ENCODE peak calls at places on chromosome 9, in six cellular contexts. One of them, this sample, is unnamed.

GRCh38 chr9:80635065-80635464 is 1054.3 kb downstream of the TLE1 start:
- DNase-seq in CD4-positive, alpha-beta T cell: no peak
- DNase-seq in colonic mucosa: no peak
- DNase-seq in transverse colon: no peak
- DNase-seq in brain microvascular endothelial cell: no peak
- DNase-seq in astrocyte: no peak
- DNase-seq in this sample: no peak

GRCh38 chr9:116899337-116900006 is 212.4 kb downstream of the TRIM32 start:
- DNase-seq in brain microvascular endothelial cell: no peak
- DNase-seq in CD4-positive, alpha-beta T cell: no peak
- DNase-seq in transverse colon: no peak
- DNase-seq in colonic mucosa: no peak
- DNase-seq in astrocyte: peak; percentile 30
- DNase-seq in this sample: no peak

GRCh38 chr9:6910032-6910431 is 152.3 kb downstream of the KDM4C start:
- DNase-seq in CD4-positive, alpha-beta T cell: no peak
- DNase-seq in colonic mucosa: no peak
- DNase-seq in brain microvascular endothelial cell: no peak
- DNase-seq in transverse colon: no peak
- DNase-seq in astrocyte: no peak
- DNase-seq in this sample: no peak

GRCh38 chr9:99177576-99178365 is 44.0 kb downstream of the ALG2 start:
- DNase-seq in brain microvascular endothelial cell: no peak
- DNase-seq in transverse colon: no peak
- DNase-seq in colonic mucosa: no peak
- DNase-seq in astrocyte: no peak
- DNase-seq in CD4-positive, alpha-beta T cell: no peak
- DNase-seq in this sample: no peak

GRCh38 chr9:124022201-124023121 is 10.9 kb downstream of the LHX2 start:
- DNase-seq in brain microvascular endothelial cell: no peak
- DNase-seq in transverse colon: no peak
- DNase-seq in astrocyte: peak; percentile 57
- DNase-seq in CD4-positive, alpha-beta T cell: no peak
- DNase-seq in colonic mucosa: no peak
- DNase-seq in this sample: no peak

GRCh38 chr9:114214181-114214580 is 58.8 kb downstream of the COL27A1 start:
- DNase-seq in colonic mucosa: no peak
- DNase-seq in transverse colon: no peak
- DNase-seq in astrocyte: peak; percentile 65
- DNase-seq in brain microvascular endothelial cell: no peak
- DNase-seq in CD4-positive, alpha-beta T cell: no peak
- DNase-seq in this sample: no peak

GRCh38 chr9:123960366-123960765 is 30.4 kb upstream of the DENND1A start:
- DNase-seq in brain microvascular endothelial cell: no peak
- DNase-seq in CD4-positive, alpha-beta T cell: no peak
- DNase-seq in colonic mucosa: no peak
- DNase-seq in transverse colon: no peak
- DNase-seq in astrocyte: no peak
- DNase-seq in this sample: no peak

GRCh38 chr9:90803860-90804593 is 2.4 kb downstream of the SYK start:
- DNase-seq in colonic mucosa: no peak
- DNase-seq in CD4-positive, alpha-beta T cell: no peak
- DNase-seq in transverse colon: no peak
- DNase-seq in brain microvascular endothelial cell: no peak
- DNase-seq in astrocyte: no peak
- DNase-seq in this sample: no peak

GRCh38 chr9:3553076-3553765 is 27.4 kb upstream of the RFX3 start:
- DNase-seq in CD4-positive, alpha-beta T cell: no peak
- DNase-seq in colonic mucosa: no peak
- DNase-seq in astrocyte: no peak
- DNase-seq in brain microvascular endothelial cell: no peak
- DNase-seq in transverse colon: no peak
- DNase-seq in this sample: no peak

GRCh38 chr9:16030513-16031185 is 477.8 kb downstream of the CCDC171 start:
- DNase-seq in colonic mucosa: no peak
- DNase-seq in transverse colon: no peak
- DNase-seq in CD4-positive, alpha-beta T cell: no peak
- DNase-seq in astrocyte: peak; percentile 99
- DNase-seq in brain microvascular endothelial cell: peak; percentile 98
- DNase-seq in this sample: no peak

GRCh38 chr9:131297903-131298302 is 8.4 kb downstream of the PLPP7 start:
- DNase-seq in CD4-positive, alpha-beta T cell: no peak
- DNase-seq in brain microvascular endothelial cell: no peak
- DNase-seq in astrocyte: no peak
- DNase-seq in colonic mucosa: no peak
- DNase-seq in transverse colon: no peak
- DNase-seq in this sample: no peak

DNA sequence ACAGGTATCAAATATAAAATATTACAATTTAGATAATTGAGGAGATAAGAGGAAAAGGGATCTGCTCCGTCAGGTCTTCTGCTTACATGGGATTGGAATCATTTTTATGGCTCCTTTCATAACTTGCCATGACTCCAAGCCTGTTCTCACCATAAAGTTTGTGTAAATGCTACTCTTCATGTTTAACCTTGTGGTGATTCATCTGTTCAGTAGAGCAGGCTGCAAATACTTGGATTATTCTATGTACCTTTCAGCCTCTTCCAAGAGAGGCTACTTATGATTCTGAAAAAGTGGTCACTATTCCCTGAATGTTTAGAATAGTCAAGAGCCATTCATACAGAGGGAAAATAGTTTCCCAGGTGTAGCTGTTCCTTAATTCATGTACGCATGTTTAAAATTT is 66.9 kb downstream of the SLC44A1 start:
- DNase-seq in astrocyte: no peak
- DNase-seq in colonic mucosa: no peak
- DNase-seq in CD4-positive, alpha-beta T cell: no peak
- DNase-seq in transverse colon: no peak
- DNase-seq in brain microvascular endothelial cell: no peak
- DNase-seq in this sample: no peak
- TF ChIP-seq CTCF in astrocyte: no peak
- TF ChIP-seq CTCF in colonic mucosa: no peak
- TF ChIP-seq CTCF in CD4-positive, alpha-beta T cell: no peak
- TF ChIP-seq CTCF in transverse colon: no peak
- TF ChIP-seq CTCF in brain microvascular endothelial cell: no peak
- TF ChIP-seq CTCF in this sample: no peak

GRCh38 chr9:135801070-135801469 is 99.1 kb downstream of the KCNT1 start:
- DNase-seq in colonic mucosa: no peak
- DNase-seq in brain microvascular endothelial cell: no peak
- DNase-seq in CD4-positive, alpha-beta T cell: no peak
- DNase-seq in astrocyte: no peak
- DNase-seq in transverse colon: no peak
- DNase-seq in this sample: no peak

GRCh38 chr9:135802876-135803419 is 101.0 kb downstream of the KCNT1 start:
- DNase-seq in brain microvascular endothelial cell: no peak
- DNase-seq in transverse colon: no peak
- DNase-seq in astrocyte: no peak
- DNase-seq in colonic mucosa: no peak
- DNase-seq in CD4-positive, alpha-beta T cell: no peak
- DNase-seq in this sample: no peak

GRCh38 chr9:135803441-135803840 is 101.5 kb downstream of the KCNT1 start:
- DNase-seq in transverse colon: no peak
- DNase-seq in astrocyte: no peak
- DNase-seq in colonic mucosa: no peak
- DNase-seq in CD4-positive, alpha-beta T cell: no peak
- DNase-seq in brain microvascular endothelial cell: no peak
- DNase-seq in this sample: no peak

GRCh38 chr9:135805422-135806022 is 101.8 kb downstream of the CAMSAP1 start:
- DNase-seq in astrocyte: no peak
- DNase-seq in brain microvascular endothelial cell: no peak
- DNase-seq in CD4-positive, alpha-beta T cell: no peak
- DNase-seq in transverse colon: no peak
- DNase-seq in colonic mucosa: no peak
- DNase-seq in this sample: no peak

GRCh38 chr9:135804588-135805421 is 102.5 kb downstream of the CAMSAP1 start:
- DNase-seq in transverse colon: no peak
- DNase-seq in colonic mucosa: no peak
- DNase-seq in CD4-positive, alpha-beta T cell: no peak
- DNase-seq in astrocyte: peak; percentile 38
- DNase-seq in brain microvascular endothelial cell: no peak
- DNase-seq in this sample: peak; percentile 46
- TF ChIP-seq CTCF in transverse colon: no peak
- TF ChIP-seq CTCF in colonic mucosa: no peak
- TF ChIP-seq CTCF in CD4-positive, alpha-beta T cell: no peak
- TF ChIP-seq CTCF in astrocyte: no peak
- TF ChIP-seq CTCF in brain microvascular endothelial cell: peak; percentile 16
- TF ChIP-seq CTCF in this sample: no peak

GRCh38 chr9:127418037-127418471 is 6.1 kb upstream of the ZNF79 start:
- DNase-seq in brain microvascular endothelial cell: no peak
- DNase-seq in colonic mucosa: no peak
- DNase-seq in astrocyte: no peak
- DNase-seq in CD4-positive, alpha-beta T cell: peak; percentile 31
- DNase-seq in transverse colon: no peak
- DNase-seq in this sample: no peak
- TF ChIP-seq CTCF in brain microvascular endothelial cell: peak; percentile 47
- TF ChIP-seq CTCF in colonic mucosa: no peak
- TF ChIP-seq CTCF in astrocyte: no peak
- TF ChIP-seq CTCF in CD4-positive, alpha-beta T cell: peak; percentile 42
- TF ChIP-seq CTCF in transverse colon: peak; percentile 27
- TF ChIP-seq CTCF in this sample: no peak

DNA sequence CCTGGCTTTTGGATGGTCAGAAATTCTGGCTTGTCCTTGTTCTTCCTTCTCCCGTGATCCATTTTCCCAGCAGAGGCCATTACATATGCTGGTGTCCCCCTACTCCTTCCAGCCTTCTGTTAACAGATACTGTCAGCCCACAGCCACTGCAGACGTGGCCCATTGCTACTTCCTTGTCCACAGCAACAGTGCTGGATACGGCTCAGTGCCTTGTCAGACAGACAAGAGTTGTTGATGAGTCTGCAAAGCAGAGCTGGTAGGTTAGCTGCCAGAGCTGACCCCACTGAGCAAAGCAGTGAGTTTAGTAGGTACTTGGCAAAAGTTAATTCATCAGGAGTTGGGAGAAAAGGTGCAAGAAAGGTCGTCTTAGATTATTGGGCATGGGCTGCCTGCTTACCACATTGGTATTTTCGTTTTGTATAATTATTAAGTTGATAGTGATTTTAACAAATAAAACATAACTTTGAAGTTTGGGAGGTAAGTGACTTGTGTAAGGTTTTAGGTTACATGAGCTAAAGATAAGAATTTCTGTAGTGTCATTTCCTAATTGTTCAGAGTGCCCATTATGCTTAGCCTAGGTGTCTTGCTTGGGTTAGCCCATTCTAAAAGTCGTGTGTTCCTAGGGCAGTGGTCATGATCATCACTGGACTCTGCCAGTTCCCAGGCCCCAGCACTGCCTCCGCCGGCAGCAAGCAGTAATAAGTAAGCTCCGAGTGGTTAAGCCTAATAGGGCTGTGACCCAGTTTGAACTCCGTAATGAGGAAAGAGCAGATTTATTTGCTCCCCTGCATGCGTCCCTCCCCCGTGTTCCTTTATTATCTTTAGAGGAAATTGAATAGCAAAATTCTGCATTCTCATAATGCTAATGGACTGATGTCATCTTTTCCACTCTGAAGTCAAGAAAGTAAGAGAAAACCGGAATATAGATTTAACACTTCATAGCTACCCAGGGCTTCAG is 292.0 kb downstream of the FANCC start:
- DNase-seq in brain microvascular endothelial cell: peak; percentile 93
- DNase-seq in transverse colon: peak; percentile 62
- DNase-seq in colonic mucosa: peak; percentile 61
- DNase-seq in CD4-positive, alpha-beta T cell: no peak
- DNase-seq in astrocyte: peak; percentile 92
- DNase-seq in this sample: no peak
- TF ChIP-seq CTCF in brain microvascular endothelial cell: peak; percentile 67
- TF ChIP-seq CTCF in transverse colon: peak; percentile 40
- TF ChIP-seq CTCF in colonic mucosa: no peak
- TF ChIP-seq CTCF in CD4-positive, alpha-beta T cell: no peak
- TF ChIP-seq CTCF in astrocyte: peak; percentile 44
- TF ChIP-seq CTCF in this sample: no peak

GRCh38 chr9:120369608-120370220 is 210.3 kb downstream of the CDK5RAP2 start:
- DNase-seq in CD4-positive, alpha-beta T cell: no peak
- DNase-seq in astrocyte: peak; percentile 32
- DNase-seq in transverse colon: no peak
- DNase-seq in brain microvascular endothelial cell: no peak
- DNase-seq in colonic mucosa: no peak
- DNase-seq in this sample: no peak

GRCh38 chr9:120363697-120364096 is 216.3 kb downstream of the CDK5RAP2 start:
- DNase-seq in transverse colon: no peak
- DNase-seq in astrocyte: no peak
- DNase-seq in colonic mucosa: no peak
- DNase-seq in CD4-positive, alpha-beta T cell: no peak
- DNase-seq in brain microvascular endothelial cell: no peak
- DNase-seq in this sample: no peak

GRCh38 chr9:120365386-120365785 is 214.6 kb downstream of the CDK5RAP2 start:
- DNase-seq in colonic mucosa: no peak
- DNase-seq in brain microvascular endothelial cell: no peak
- DNase-seq in CD4-positive, alpha-beta T cell: no peak
- DNase-seq in transverse colon: no peak
- DNase-seq in astrocyte: no peak
- DNase-seq in this sample: no peak

GRCh38 chr9:120368799-120369198 is 211.2 kb downstream of the CDK5RAP2 start:
- DNase-seq in brain microvascular endothelial cell: no peak
- DNase-seq in colonic mucosa: no peak
- DNase-seq in transverse colon: no peak
- DNase-seq in CD4-positive, alpha-beta T cell: no peak
- DNase-seq in astrocyte: no peak
- DNase-seq in this sample: no peak

DNA sequence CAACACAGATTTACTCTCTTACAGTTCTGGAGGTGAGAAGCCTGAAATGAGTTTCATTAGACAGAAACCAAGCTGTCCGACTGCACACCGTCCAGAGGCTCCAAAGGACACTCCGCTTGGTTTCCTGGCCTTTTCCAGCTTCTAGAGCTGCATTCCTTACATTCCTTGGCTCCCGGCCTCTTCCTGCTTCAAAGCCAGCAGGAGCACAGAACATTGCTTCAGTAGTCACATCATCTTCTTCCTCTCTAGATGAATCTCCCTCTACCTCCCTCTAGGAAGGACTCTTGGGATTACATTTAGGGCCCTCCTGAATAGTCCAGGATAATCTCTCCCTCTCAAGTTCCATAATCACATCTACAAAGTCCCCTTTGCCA is 213.3 kb downstream of the CDK5RAP2 start:
- DNase-seq in astrocyte: peak; percentile 93
- DNase-seq in colonic mucosa: no peak
- DNase-seq in transverse colon: no peak
- DNase-seq in brain microvascular endothelial cell: peak; percentile 82
- DNase-seq in CD4-positive, alpha-beta T cell: no peak
- DNase-seq in this sample: no peak
- TF ChIP-seq CTCF in astrocyte: peak; percentile 47
- TF ChIP-seq CTCF in colonic mucosa: no peak
- TF ChIP-seq CTCF in transverse colon: no peak
- TF ChIP-seq CTCF in brain microvascular endothelial cell: peak; percentile 66
- TF ChIP-seq CTCF in CD4-positive, alpha-beta T cell: no peak
- TF ChIP-seq CTCF in this sample: no peak

DNA sequence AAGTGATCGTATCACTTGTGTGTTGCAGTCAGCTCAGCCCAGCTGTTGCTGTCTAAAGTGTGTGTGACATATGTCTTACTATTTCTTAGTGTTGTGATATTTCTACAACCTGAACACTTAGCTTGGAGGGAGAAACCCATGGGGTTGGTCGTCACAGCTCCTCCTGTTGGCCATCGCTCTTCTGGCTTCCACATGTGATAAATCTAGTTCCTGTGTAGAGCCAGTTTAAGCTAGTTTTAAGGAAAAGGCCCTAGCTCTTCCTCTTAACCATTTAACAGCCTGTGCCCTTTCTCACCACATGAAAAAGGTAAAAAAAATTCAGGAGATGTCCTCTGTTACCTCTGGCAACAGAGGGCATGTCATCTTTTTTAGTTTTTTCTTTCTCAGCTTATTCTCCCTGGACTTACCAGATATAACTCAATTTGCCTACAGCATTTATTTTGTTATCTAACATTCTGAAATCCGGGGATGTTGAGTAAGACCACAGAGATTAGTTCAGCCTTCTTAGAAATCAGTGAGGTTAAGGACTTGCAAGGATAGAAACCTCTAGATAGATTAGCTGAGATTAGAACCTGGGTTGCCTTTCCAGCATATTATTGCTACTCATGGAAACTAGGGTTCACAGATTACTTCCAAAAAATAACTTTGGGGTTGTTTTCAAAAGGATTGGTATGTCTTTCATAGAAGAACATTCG is 100.4 kb downstream of the GAPVD1 start:
- DNase-seq in transverse colon: no peak
- DNase-seq in CD4-positive, alpha-beta T cell: no peak
- DNase-seq in brain microvascular endothelial cell: peak; percentile 12
- DNase-seq in colonic mucosa: no peak
- DNase-seq in astrocyte: no peak
- DNase-seq in this sample: no peak
- TF ChIP-seq CTCF in transverse colon: no peak
- TF ChIP-seq CTCF in CD4-positive, alpha-beta T cell: peak; percentile 15
- TF ChIP-seq CTCF in brain microvascular endothelial cell: peak; percentile 66
- TF ChIP-seq CTCF in colonic mucosa: no peak
- TF ChIP-seq CTCF in astrocyte: peak; percentile 22
- TF ChIP-seq CTCF in this sample: peak; percentile 14